ENCODE peak calls at places on chromosome 12, in seven cellular contexts. Q is IMR-90, L is A549, F is transverse colon, A is HCT116, I is ovary, K is endothelial cell of umbilical vein. S is an unnamed sample.

GRCh38 chr12:104342635-104343249 is 39.2 kb downstream of the EID3 start:
- DNase-seq in L (peak), K (no peak), A (no peak), I (no peak), F (no peak), Q (no peak), S (no peak)

GRCh38 chr12:102811125-102811737 is 105.8 kb downstream of the PAH start:
- DNase-seq in A (peak), L (peak), K (peak), Q (no peak), F (no peak), I (no peak), S (no peak)

GRCh38 chr12:103495783-103496456 is at the start of gene C12orf42:
- DNase-seq in I (no peak), A (peak), K (peak), Q (no peak), L (peak), F (peak), S (no peak)

GRCh38 chr12:14824012-14824634 is 10.1 kb upstream of the SMCO3 start:
- DNase-seq in K (no peak), I (no peak), F (no peak), A (no peak), Q (peak), L (no peak), S (no peak)

GRCh38 chr12:69066420-69067373 is 133.7 kb upstream of the CPM start:
- DNase-seq in I (no peak), F (no peak), A (no peak), K (no peak), L (no peak), Q (no peak), S (no peak)

GRCh38 chr12:39807043-39807442 is 187.4 kb upstream of the ABCD2 start:
- DNase-seq in K (peak), A (peak), L (peak), I (no peak), Q (no peak), F (no peak), S (no peak)

GRCh38 chr12:75446857-75447256 is 33.7 kb upstream of the GLIPR1 start:
- DNase-seq in K (peak), I (no peak), L (peak), Q (peak), A (no peak), F (no peak), S (no peak)

GRCh38 chr12:116390656-116391335 is 113.3 kb upstream of the MED13L start:
- DNase-seq in I (no peak), K (no peak), A (no peak), L (no peak), Q (no peak), F (no peak), S (no peak)

GRCh38 chr12:23083267-23083666 is 458.3 kb downstream of the ETNK1 start:
- DNase-seq in F (no peak), L (peak), K (peak), A (no peak), I (no peak), Q (peak), S (no peak)

GRCh38 chr12:89236748-89237428 is 115.4 kb downstream of the DUSP6 start:
- DNase-seq in A (peak), L (no peak), F (no peak), Q (peak), K (no peak), I (no peak), S (no peak)

GRCh38 chr12:115140981-115141380 is 457.0 kb upstream of the TBX3 start:
- DNase-seq in A (no peak), K (no peak), L (no peak), Q (no peak), I (no peak), F (no peak), S (no peak)

GRCh38 chr12:123365141-123365917 is 682 bp upstream of the SBNO1 start:
- DNase-seq in L (peak), A (peak), F (peak), K (peak), I (peak), Q (peak), S (peak)
- TF ChIP-seq POLR2A in L (peak), A (peak), F (peak), K (peak), I (peak), Q (peak), S (no peak)

GRCh38 chr12:132030367-132031038 is 80.8 kb downstream of the EP400 start:
- DNase-seq in L (no peak), A (no peak), I (no peak), K (peak), Q (peak), F (no peak), S (no peak)

GRCh38 chr12:132040906-132041606 is 91.3 kb downstream of the EP400 start:
- DNase-seq in A (no peak), Q (no peak), I (no peak), L (no peak), K (no peak), F (no peak), S (no peak)

GRCh38 chr12:132033627-132034026 is 83.9 kb downstream of the EP400 start:
- DNase-seq in Q (no peak), I (no peak), K (no peak), A (no peak), L (no peak), F (no peak), S (no peak)

GRCh38 chr12:132036063-132036683 is 86.4 kb downstream of the EP400 start:
- DNase-seq in I (no peak), L (no peak), K (no peak), A (no peak), F (no peak), Q (no peak), S (no peak)
- TF ChIP-seq POLR2A in I (no peak), L (no peak), K (no peak), A (no peak), F (no peak), Q (no peak), S (no peak)

DNA sequence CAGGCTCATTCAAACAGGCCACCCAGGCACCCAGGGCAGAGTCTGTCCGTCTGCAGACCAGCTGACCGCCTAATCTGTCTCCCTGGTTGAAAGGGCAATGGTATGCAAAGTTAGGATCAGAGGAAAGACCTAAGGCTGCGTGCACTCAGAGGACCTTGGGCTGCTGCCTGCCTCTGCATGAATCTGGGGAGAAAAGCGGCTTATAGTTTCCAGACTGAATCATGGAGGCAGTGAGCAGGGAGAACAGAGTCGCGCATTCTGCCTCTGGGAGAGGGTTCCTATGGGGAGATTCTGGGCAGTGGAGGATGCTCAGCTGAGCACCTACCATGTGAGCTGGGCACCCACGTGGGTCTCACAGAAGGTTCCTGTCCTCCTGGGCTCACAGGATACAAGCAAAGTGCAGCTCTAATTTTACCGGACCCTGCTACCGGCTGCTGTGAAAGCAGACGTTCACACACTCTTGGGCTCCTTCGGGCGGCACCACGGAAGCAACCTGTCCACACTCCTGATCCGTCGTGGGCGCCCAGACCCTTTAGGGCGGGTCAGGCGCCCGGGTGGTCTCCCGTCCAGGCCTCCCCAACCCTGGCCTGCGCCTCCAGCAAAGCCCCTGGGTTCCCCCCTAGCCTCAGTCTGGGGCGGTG is 776 bp downstream of the SCARB1 start:
- DNase-seq in A (no peak), L (no peak), K (peak), I (no peak), F (peak), Q (no peak), S (no peak)
- TF ChIP-seq POLR2A in A (no peak), L (no peak), K (no peak), I (no peak), F (no peak), Q (no peak), S (no peak)

GRCh38 chr12:109914461-109914860 is 14.4 kb downstream of the TCHP start:
- DNase-seq in I (no peak), F (no peak), Q (no peak), L (no peak), A (no peak), K (no peak), S (no peak)

GRCh38 chr12:109919466-109919865 is 19.4 kb downstream of the TCHP start:
- DNase-seq in F (no peak), I (no peak), Q (no peak), A (no peak), L (no peak), K (no peak), S (no peak)

GRCh38 chr12:109912790-109913189 is 12.7 kb downstream of the TCHP start:
- DNase-seq in F (no peak), K (peak), I (no peak), L (no peak), A (no peak), Q (no peak), S (no peak)

GRCh38 chr12:109916045-109916444 is 16.0 kb downstream of the TCHP start:
- DNase-seq in F (no peak), Q (no peak), A (no peak), I (no peak), K (no peak), L (no peak), S (no peak)

DNA sequence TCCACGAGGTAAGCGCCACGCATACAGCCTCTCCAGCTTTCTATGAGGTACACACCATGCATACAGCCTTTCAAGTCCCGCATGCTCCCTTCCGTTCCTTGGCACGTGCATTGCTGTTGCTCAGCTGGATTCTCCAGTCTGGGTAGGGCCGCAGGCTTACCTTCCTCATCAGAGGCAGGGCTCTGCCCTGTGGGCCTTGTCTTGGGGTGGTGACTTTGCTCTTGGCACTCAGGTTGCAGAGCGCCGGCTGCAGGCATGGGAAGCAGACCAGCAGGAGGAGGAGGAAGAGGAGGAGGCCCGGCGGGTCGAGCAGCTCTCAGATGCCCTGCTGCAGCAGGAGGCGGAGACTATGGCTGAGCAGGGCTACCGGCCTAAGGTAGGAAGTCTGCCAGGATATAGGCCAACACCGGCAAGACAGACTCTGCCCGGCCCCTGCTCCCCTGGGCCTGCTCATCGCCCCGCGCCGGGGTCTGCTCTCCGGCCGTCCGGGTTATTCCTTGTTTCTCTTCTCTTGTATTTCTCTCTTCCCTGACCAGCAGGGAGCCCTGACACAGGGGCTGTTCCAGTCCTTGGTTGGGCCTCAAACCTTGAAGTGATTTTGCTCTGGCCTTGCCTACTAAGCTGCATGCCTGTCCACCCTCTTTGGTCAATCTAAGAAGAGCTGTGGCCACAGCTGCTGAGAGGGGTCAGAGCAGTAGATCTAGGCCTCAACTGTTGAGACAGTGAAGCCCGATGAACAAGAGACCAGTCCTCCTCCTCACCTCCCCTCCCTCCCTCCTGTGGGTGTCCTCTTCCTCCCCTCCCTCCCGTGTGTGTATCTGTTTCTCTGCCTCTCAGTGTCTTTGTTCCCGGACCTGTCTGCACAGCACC is 15.3 kb downstream of the TCHP start:
- DNase-seq in F (no peak), A (no peak), L (no peak), I (no peak), Q (no peak), K (no peak), S (no peak)
- TF ChIP-seq POLR2A in F (no peak), A (no peak), L (no peak), I (no peak), Q (no peak), K (no peak), S (no peak)

DNA sequence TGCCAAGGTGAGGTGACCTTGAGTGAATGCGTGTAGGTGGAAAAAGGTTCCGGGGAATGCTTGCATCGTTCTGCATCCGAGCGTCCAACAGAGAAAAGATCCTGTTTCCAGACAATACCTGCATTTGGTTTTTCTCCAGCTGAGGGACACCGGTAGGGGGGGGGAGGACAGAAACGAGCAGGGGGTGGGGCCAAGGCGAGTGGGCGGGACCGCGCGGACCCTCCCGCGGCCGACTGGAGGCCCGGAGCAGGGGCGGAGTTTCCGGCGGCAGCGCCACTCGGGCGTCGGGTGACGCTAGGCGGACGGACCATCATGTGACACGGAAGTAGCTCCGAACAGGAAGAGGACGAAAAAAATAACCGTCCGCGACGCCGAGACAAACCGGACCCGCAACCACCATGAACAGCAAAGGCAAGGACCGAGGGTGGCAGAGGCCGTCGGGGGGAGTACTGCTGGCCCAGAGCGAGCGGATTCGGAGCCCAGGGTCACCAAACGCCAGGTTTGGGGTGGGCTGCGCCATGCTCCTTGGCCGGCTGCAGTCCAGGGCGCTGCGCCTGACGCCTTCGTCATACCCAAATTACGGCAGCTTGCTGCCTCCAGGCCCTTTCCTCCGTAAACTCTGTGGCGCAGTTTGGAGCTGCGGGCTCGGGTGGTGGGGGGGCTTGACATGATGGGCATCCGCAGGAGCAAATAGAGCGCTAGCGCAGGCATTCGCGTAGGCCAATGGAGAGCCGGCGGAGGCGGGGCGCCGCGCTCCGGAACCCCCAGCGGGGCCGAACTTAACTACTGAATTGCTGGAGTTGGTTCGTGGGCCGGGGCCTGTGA is at the start of gene DAZAP2:
- DNase-seq in F (peak), A (peak), Q (peak), K (peak), I (peak), L (peak), S (peak)
- TF ChIP-seq POLR2A in F (peak), A (peak), Q (peak), K (peak), I (peak), L (peak), S (peak)

DNA sequence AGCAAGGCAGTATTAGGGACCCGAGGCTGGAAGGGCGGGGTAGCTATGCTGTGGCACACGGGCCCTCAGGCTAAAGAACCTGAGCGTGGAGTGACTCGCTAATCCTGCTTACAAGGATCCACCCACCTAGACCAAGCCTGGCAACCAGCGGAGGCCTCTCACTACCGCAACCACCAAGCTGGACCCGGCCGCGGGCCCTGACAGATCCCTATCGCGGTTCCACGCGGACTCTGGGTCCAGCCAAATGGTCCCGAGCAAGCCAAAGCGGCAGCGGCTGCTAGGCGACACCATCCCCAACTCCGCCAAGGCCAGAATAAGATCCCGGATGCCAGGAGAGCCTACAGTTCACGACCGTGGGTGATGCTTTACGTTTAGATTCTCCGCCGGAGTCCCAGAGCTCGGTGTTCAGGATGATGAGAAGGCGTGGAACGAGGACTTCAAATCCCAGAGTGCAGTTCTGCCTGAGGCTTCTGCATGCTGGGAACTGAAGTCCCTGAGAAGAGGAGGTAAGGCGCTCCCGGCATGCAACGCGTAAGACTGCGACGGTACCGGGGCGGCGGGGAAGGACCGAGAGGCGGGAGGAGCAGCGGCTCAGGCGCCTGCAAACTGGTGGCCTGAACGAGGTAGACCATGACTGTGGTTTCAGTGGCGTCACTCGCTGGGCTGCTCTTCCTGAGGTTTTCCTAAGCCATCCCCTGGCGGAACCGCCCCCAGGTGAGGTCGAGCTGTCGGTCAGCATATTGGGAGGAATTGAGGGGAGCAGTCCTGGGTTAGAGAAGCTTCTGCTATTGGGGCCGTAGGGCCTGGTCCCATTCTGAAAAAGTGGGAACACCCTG is at the start of the genes CEP290 and TMTC3:
- DNase-seq in Q (peak), L (peak), A (peak), I (peak), K (peak), F (peak), S (peak)
- TF ChIP-seq POLR2A in Q (peak), L (peak), A (peak), I (peak), K (peak), F (peak), S (no peak)

GRCh38 chr12:55972906-55973597 is 826 bp upstream of the RAB5B start:
- DNase-seq in F (peak), K (no peak), I (no peak), Q (peak), A (no peak), L (no peak), S (no peak)
- TF ChIP-seq POLR2A in F (peak), K (peak), I (peak), Q (peak), A (no peak), L (peak), S (peak)